ENCODE peak calls at places on chromosomes 2 and 18, in ten cellular contexts. C is foreskin fibroblast, M is hepatocyte, Y is IMR-90, S is choroid plexus epithelial cell, J is psoas muscle, L is GM06990, E is AG04450, F is GM12878, N is adrenal gland. V is an unnamed sample.

GRCh38 chr2:148794558-148794957 is 80.5 kb upstream of the KIF5C start:
- DNase-seq in C (peak; percentile 47), Y (peak; percentile 76), L (no peak), J (no peak), N (no peak), M (no peak), S (no peak), E (peak; percentile 42), F (no peak), V (peak; percentile 38)

GRCh38 chr2:190858817-190859216 is 21.8 kb upstream of the GLS start:
- DNase-seq in C (peak; percentile 71), F (no peak), L (no peak), J (no peak), E (no peak), Y (peak; percentile 90), N (no peak), S (peak; percentile 85), M (no peak), V (peak; percentile 86)

GRCh38 chr2:177239934-177240600 is 24.5 kb downstream of the NFE2L2 start:
- DNase-seq in Y (peak; percentile 49), S (peak; percentile 71), L (no peak), N (peak; percentile 64), J (no peak), E (no peak), F (peak; percentile 47), M (peak; percentile 38), C (peak; percentile 63), V (peak; percentile 67)

GRCh38 chr2:43032248-43032893 is 194.0 kb downstream of the ZFP36L2 start:
- DNase-seq in Y (no peak), C (no peak), N (peak; percentile 81), E (no peak), F (no peak), J (peak; percentile 76), L (no peak), M (peak; percentile 81), S (no peak), V (peak; percentile 69)

GRCh38 chr2:111149882-111150455 is 29.3 kb downstream of the BCL2L11 start:
- DNase-seq in N (no peak), F (no peak), C (no peak), L (no peak), J (no peak), E (no peak), Y (no peak), S (no peak), M (no peak), V (peak; percentile 33)

GRCh38 chr18:34758378-34758948 is 48.4 kb downstream of the DTNA start:
- DNase-seq in J (no peak), L (no peak), Y (no peak), E (no peak), F (no peak), S (no peak), M (no peak), C (no peak), N (no peak), V (no peak)

GRCh38 chr2:171260471-171261424 is 100.1 kb upstream of the TLK1 start:
- DNase-seq in M (no peak), F (peak; percentile 55), N (no peak), L (peak; percentile 40), E (no peak), S (peak; percentile 6), C (no peak), J (no peak), Y (no peak), V (no peak)

GRCh38 chr2:195575879-195576391 is 81.1 kb upstream of the SLC39A10 start:
- DNase-seq in C (peak; percentile 63), L (no peak), E (no peak), S (peak; percentile 87), Y (peak; percentile 92), J (no peak), N (no peak), F (no peak), M (peak; percentile 55), V (peak; percentile 96)

GRCh38 chr2:169732583-169733358 is 861 bp upstream of the KLHL23 start:
- DNase-seq in J (no peak), S (no peak), F (no peak), N (no peak), M (no peak), C (no peak), L (no peak), Y (no peak), E (no peak), V (no peak)

GRCh38 chr2:19086351-19086750 is 272.1 kb downstream of the OSR1 start:
- DNase-seq in S (no peak), F (no peak), E (no peak), L (no peak), M (no peak), C (no peak), J (no peak), Y (no peak), N (no peak), V (no peak)

GRCh38 chr18:5107990-5108389 is 89.1 kb downstream of the AKAIN1 start:
- DNase-seq in E (no peak), J (no peak), C (no peak), F (no peak), L (no peak), S (no peak), Y (no peak), M (peak; percentile 32), N (no peak), V (no peak)

GRCh38 chr2:44456946-44457345 is 95.2 kb downstream of the CAMKMT start:
- DNase-seq in N (no peak), S (no peak), F (no peak), L (no peak), C (peak; percentile 5), M (no peak), Y (no peak), J (no peak), E (no peak), V (no peak)

GRCh38 chr2:24957976-24958375 is 13.8 kb downstream of the DNAJC27 start:
- DNase-seq in E (no peak), Y (no peak), C (no peak), J (no peak), N (no peak), M (no peak), L (no peak), F (no peak), S (no peak), V (no peak)

GRCh38 chr2:222861411-222862067 is 703 bp downstream of the ACSL3 start:
- DNase-seq in F (no peak), C (no peak), Y (no peak), J (peak; percentile 62), E (no peak), M (peak; percentile 66), N (peak; percentile 50), L (no peak), S (peak; percentile 37), V (no peak)

DNA sequence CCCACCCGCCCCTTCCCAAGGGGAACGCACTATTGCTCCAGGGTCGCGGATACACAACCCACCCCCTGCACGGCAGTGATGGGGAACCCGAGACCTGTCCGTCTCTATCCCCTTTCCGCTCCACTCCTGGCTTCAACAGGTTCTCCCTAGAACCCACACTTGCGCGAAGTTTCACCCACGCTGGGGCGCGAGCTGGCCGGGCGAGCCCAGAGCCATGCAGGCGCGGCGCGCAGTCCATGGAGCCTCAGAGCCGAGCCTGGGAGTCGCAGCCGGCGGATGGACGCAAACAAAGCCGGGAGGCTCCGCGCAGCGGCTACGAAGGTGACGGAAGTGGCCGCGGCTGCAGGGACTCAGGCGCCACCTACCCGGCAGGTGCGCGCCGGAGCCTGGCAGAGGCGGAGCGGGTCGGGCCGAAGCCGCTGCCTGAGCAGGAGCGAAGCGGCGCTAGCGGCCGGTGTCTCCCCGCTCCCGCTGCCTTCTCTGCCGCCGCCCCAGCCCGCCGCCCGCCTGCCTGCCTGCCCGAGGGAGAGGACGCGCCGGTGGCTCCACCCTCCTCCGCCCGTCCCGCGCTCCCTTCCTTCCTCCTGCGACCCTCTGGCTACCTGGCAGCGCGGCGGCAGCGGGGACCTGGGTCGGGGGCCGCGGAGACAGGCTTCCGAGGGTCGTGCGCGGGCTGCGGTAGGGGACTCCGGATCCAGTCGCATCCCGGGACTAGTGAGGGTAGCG is 14.0 kb downstream of the ALPG start:
- DNase-seq in M (peak; percentile 79), S (no peak), L (no peak), E (no peak), J (no peak), F (no peak), N (no peak), C (no peak), Y (no peak), V (no peak)
- TF ChIP-seq CTCF in M (no peak), S (no peak), L (no peak), E (no peak), J (no peak), F (no peak), N (no peak), C (no peak), Y (no peak), V (no peak)

GRCh38 chr2:217954051-217954450 is 48.7 kb downstream of the TNS1 start:
- DNase-seq in J (no peak), Y (no peak), C (no peak), F (no peak), S (no peak), M (no peak), E (no peak), N (no peak), L (no peak), V (no peak)
- H3K4me3 ChIP-seq in J (no peak overlapping the region), Y (no peak overlapping the region), C (no peak overlapping the region), F (no peak overlapping the region), S (no peak overlapping the region), M (no peak overlapping the region), E (no peak overlapping the region), N (no peak overlapping the region), L (no peak overlapping the region), V (no peak overlapping the region)

GRCh38 chr2:135582383-135582782 is 51.1 kb downstream of the R3HDM1 start:
- DNase-seq in E (no peak), C (no peak), J (no peak), N (no peak), Y (no peak), S (no peak), L (no peak), M (no peak), F (no peak), V (no peak)

GRCh38 chr2:135581282-135581681 is 50.0 kb downstream of the R3HDM1 start:
- DNase-seq in N (no peak), L (no peak), F (no peak), Y (no peak), S (no peak), C (no peak), M (no peak), J (no peak), E (no peak), V (no peak)

GRCh38 chr2:135587958-135588357 is 56.7 kb downstream of the R3HDM1 start:
- DNase-seq in S (no peak), F (no peak), J (no peak), Y (no peak), L (no peak), C (no peak), N (no peak), E (no peak), M (no peak), V (no peak)

GRCh38 chr2:135586148-135586547 is 54.9 kb downstream of the R3HDM1 start:
- DNase-seq in C (no peak), N (no peak), J (no peak), E (no peak), S (no peak), M (no peak), L (no peak), Y (peak; percentile 6), F (no peak), V (no peak)

GRCh38 chr2:135585586-135585985 is 54.3 kb downstream of the R3HDM1 start:
- DNase-seq in J (no peak), N (no peak), S (peak; percentile 65), Y (peak; percentile 26), L (no peak), E (no peak), C (peak; percentile 10), F (no peak), M (no peak), V (peak; percentile 20)
- TF ChIP-seq CTCF in J (no peak), N (no peak), S (peak; percentile 56), Y (peak; percentile 23), L (no peak), E (peak; percentile 39), C (peak; percentile 9), F (no peak), M (peak; percentile 19), V (peak; percentile 30)

GRCh38 chr2:21431078-21431477 is 307.3 kb downstream of the TDRD15 start:
- DNase-seq in J (no peak), E (no peak), C (no peak), L (no peak), F (no peak), N (no peak), Y (no peak), M (no peak), S (no peak), V (no peak)
- H3K4me3 ChIP-seq in J (no peak overlapping the region), E (no peak overlapping the region), C (no peak overlapping the region), L (no peak overlapping the region), F (no peak overlapping the region), N (no peak overlapping the region), Y (no peak overlapping the region), M (no peak overlapping the region), S (no peak overlapping the region), V (no peak overlapping the region)